ENCODE peak calls at places on chromosomes 1 and 21, in five cellular contexts. Z is endothelial cell of umbilical vein, M is stomach, E is adrenal gland, H is A549. G is an unnamed sample.

GRCh38 chr1:234611799-234612351 is 1.9 kb upstream of the IRF2BP2 start:
- DNase-seq in Z (no peak), M (peak; percentile 59), E (peak; percentile 52), H (peak; percentile 66), G (peak; percentile 60)

GRCh38 chr1:147892216-147892615 is 10.4 kb upstream of the GJA8 start:
- DNase-seq in Z (no peak), M (no peak), E (no peak), H (peak; percentile 34), G (peak; percentile 21)

GRCh38 chr1:41811978-41812852 is 106.5 kb downstream of the HIVEP3 start:
- DNase-seq in Z (peak; percentile 72), M (peak; percentile 70), E (peak; percentile 38), H (peak; percentile 59), G (peak; percentile 74)

GRCh38 chr1:91798741-91799140 is 87.2 kb downstream of the TGFBR3 start:
- DNase-seq in Z (no peak), M (no peak), E (no peak), H (no peak), G (no peak)

GRCh38 chr1:233315718-233316301 is 11.7 kb upstream of the MAP3K21 start:
- DNase-seq in Z (peak; percentile 8), M (no peak), E (no peak), H (no peak), G (no peak)

GRCh38 chr1:15700510-15700909 is 16.4 kb downstream of the PLEKHM2 start:
- DNase-seq in Z (no peak), M (no peak), E (no peak), H (no peak), G (no peak)

GRCh38 chr21:41897690-41898089 is 18.5 kb upstream of the PRDM15 start:
- DNase-seq in Z (no peak), M (no peak), E (no peak), H (no peak), G (no peak)

GRCh38 chr1:58755468-58755872 is 28.4 kb downstream of the JUN start:
- DNase-seq in Z (peak; percentile 99), M (peak; percentile 38), E (peak; percentile 29), H (peak; percentile 76), G (peak; percentile 91)

GRCh38 chr1:207876129-207876528 is 34.8 kb downstream of the CD34 start:
- DNase-seq in Z (no peak), M (no peak), E (no peak), H (no peak), G (peak; percentile 40)

GRCh38 chr1:245060684-245061374 is 94.0 kb upstream of the KIF26B start:
- DNase-seq in Z (peak; percentile 79), M (peak; percentile 40), E (no peak), H (peak; percentile 46), G (no peak)

GRCh38 chr21:27713159-27714109 is 746.5 kb upstream of the ADAMTS5 start:
- DNase-seq in Z (no peak), M (peak; percentile 63), E (no peak), H (no peak), G (no peak)

GRCh38 chr1:169620565-169620964 is 9.4 kb downstream of the SELP start:
- DNase-seq in Z (no peak), M (no peak), E (no peak), H (no peak), G (no peak)

GRCh38 chr1:91611498-91611917 is 110.9 kb downstream of the CDC7 start:
- DNase-seq in Z (no peak), M (no peak), E (no peak), H (peak; percentile 90), G (no peak)

GRCh38 chr1:81833722-81834121 is 33.0 kb downstream of the ADGRL2 start:
- DNase-seq in Z (no peak), M (no peak), E (no peak), H (no peak), G (no peak)

GRCh38 chr1:220451541-220451940 is 76.4 kb upstream of the MARK1 start:
- DNase-seq in Z (no peak), M (no peak), E (no peak), H (peak; percentile 9), G (no peak)

GRCh38 chr1:116375165-116375883 is 2.3 kb downstream of the ATP1A1 start:
- DNase-seq in Z (peak; percentile 51), M (no peak), E (no peak), H (no peak), G (no peak)

GRCh38 chr21:34834852-34835501 is 166.2 kb downstream of the CLIC6 start:
- DNase-seq in Z (no peak), M (no peak), E (no peak), H (no peak), G (peak; percentile 87)

GRCh38 chr1:93619507-93620168 is 62.0 kb downstream of the BCAR3 start:
- DNase-seq in Z (no peak), M (no peak), E (no peak), H (peak; percentile 41), G (peak; percentile 30)

GRCh38 chr1:226108935-226109828 is 46.7 kb downstream of the H3-3A start:
- DNase-seq in Z (no peak), M (peak; percentile 33), E (no peak), H (no peak), G (no peak)

GRCh38 chr1:23651069-23651808 is 40.4 kb upstream of the RPL11 start:
- DNase-seq in Z (peak; percentile 41), M (peak; percentile 49), E (peak; percentile 54), H (peak; percentile 69), G (no peak)

GRCh38 chr1:51433269-51433971 is 85.6 kb downstream of the EPS15 start:
- DNase-seq in Z (peak; percentile 60), M (no peak), E (no peak), H (no peak), G (peak; percentile 39)

GRCh38 chr21:31372176-31372765 is 28.2 kb upstream of the TIAM1 start:
- DNase-seq in Z (no peak), M (no peak), E (no peak), H (no peak), G (no peak)

GRCh38 chr21:45531393-45532215 is 10.6 kb downstream of the SLC19A1 start:
- DNase-seq in Z (no peak), M (peak; percentile 23), E (no peak), H (no peak), G (no peak)

GRCh38 chr1:12460911-12461621 is 156.9 kb downstream of the DHRS3 start:
- DNase-seq in Z (peak; percentile 97), M (peak; percentile 81), E (no peak), H (no peak), G (no peak)

GRCh38 chr1:980137-980571 is 1.7 kb downstream of the PERM1 start:
- DNase-seq in Z (no peak), M (no peak), E (no peak), H (no peak), G (no peak)

GRCh38 chr1:145750444-145750843 is 31.1 kb downstream of the CD160 start:
- DNase-seq in Z (no peak), M (no peak), E (no peak), H (no peak), G (no peak)

GRCh38 chr1:61202854-61203603 is 120.7 kb downstream of the NFIA start:
- DNase-seq in Z (no peak), M (no peak), E (no peak), H (no peak), G (no peak)

GRCh38 chr1:53405737-53406136 is 53.5 kb upstream of the DMRTB1 start:
- DNase-seq in Z (no peak), M (no peak), E (no peak), H (no peak), G (no peak)

GRCh38 chr1:48344373-48344772 is 121.9 kb downstream of the SLC5A9 start:
- DNase-seq in Z (no peak), M (no peak), E (no peak), H (no peak), G (no peak)

GRCh38 chr1:149887456-149888159 is 11.8 kb upstream of the BOLA1 start:
- DNase-seq in Z (peak; percentile 97), M (peak; percentile 82), E (peak; percentile 84), H (peak; percentile 99), G (peak; percentile 97)
- TF ChIP-seq POLR2A in Z (no peak), M (no peak), E (peak; percentile 96), H (peak; percentile 91), G (peak; percentile 83)

GRCh38 chr1:212186427-212187207 is 98.6 kb upstream of the PPP2R5A start:
- DNase-seq in Z (no peak), M (peak; percentile 40), E (no peak), H (no peak), G (peak; percentile 78)
- TF ChIP-seq POLR2A in Z (no peak), M (no peak), E (no peak), H (no peak), G (no peak)

GRCh38 chr1:84478876-84479868 is at the start of gene RPF1:
- DNase-seq in Z (peak; percentile 85), M (peak; percentile 68), E (peak; percentile 66), H (peak; percentile 80), G (peak; percentile 85)
- TF ChIP-seq POLR2A in Z (peak; percentile 68), M (no peak), E (peak; percentile 35), H (peak; percentile 60), G (peak; percentile 83)

DNA sequence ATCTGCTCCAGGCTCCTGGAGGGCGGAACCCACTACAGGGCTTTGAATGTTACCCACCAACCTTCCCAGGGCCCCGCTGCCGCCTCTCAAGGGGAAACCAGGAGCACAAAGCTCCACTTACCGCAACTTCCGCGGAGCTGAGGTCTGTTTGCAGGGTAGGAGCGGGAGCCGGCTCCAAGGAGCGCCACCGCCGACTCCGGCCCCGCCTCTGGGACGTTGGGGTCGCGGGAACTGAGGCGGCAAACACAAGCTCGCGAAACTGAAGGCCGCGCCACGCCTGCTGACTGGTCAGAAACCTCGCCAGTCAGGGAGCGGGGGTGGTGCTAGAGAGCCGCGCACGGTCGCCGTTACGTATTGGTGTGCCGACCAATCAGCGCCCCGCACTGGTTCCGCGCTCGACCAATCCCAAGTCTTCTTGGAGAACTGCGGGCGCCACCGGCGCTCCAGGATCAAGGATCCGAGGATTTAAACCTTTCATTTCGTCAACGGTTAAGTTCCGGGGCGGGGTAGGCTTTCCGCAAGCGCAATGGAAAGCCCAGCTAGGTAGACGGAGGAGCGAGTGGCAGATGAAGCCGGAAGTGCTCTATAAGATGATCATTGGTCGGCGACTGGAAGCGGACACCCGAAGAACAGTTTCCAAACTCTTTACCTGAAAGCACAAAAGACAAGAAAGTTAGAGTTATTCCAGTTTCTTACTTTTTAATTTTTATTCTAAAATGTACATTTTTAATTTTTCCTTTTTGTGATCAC is at the start of gene STIL:
- DNase-seq in Z (peak; percentile 100), M (peak; percentile 99), E (peak; percentile 98), H (peak; percentile 99), G (peak; percentile 100)
- TF ChIP-seq POLR2A in Z (peak; percentile 62), M (peak; percentile 38), E (no peak), H (peak; percentile 39), G (peak; percentile 45)

DNA sequence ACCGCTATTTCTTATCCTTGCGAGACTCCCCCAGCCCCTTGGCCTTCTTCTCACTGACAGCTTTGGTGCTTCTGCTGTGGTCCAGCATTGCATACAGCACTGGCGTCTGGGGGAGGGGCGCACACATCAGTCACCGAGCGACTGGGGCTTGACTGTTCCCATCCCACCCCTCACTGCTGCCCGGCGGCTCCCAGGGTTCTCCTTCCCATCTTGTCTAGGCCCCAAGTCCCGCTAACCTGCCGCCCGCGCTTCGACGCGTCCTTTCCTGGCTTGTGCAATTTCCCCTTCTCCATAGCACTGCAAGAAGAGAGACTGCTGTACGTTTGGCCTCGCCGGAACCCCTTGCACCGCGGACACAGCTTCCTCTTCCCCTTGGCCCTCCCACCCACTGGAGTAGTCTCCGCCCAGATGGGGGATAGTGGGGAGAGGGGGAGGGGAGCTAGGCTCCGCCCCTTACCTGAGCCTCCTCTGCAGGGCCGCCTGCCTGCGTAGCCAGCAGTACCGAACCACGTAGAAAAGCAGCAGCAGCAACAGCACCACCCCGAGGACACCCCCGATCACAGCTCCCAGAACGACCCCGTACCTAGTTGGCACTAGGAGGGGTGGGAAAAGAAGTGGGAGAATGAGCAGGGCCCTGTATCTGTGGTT is 3.8 kb downstream of the MPZ start:
- DNase-seq in Z (peak; percentile 64), M (peak; percentile 90), E (peak; percentile 76), H (no peak), G (peak; percentile 96)
- TF ChIP-seq POLR2A in Z (peak; percentile 48), M (no peak), E (peak; percentile 5), H (no peak), G (peak; percentile 62)

G was measured in NB4.